ENCODE peak calls at places on chromosome 14, in four cellular contexts. I is left ventricle myocardium inferior, L is stomach, S is astrocyte. C is an unnamed sample.

GRCh38 chr14:52267501-52268190 is at the start of gene PTGDR:
- DNase-seq in I (peak), L (peak), S (peak), C (peak)

GRCh38 chr14:64763801-64764511 is 59.7 kb downstream of the PLEKHG3 start:
- DNase-seq in I (no peak), L (no peak), S (peak), C (peak)

GRCh38 chr14:73227812-73228781 is 9.2 kb upstream of the PAPLN start:
- DNase-seq in I (peak), L (no peak), S (peak), C (peak)

GRCh38 chr14:50602035-50602434 is 42.1 kb downstream of the ATL1 start:
- DNase-seq in I (no peak), L (no peak), S (no peak), C (no peak)

GRCh38 chr14:100770046-100770445 is 43.4 kb downstream of the DLK1 start:
- DNase-seq in I (no peak), L (no peak), S (no peak), C (no peak)

GRCh38 chr14:75978249-75978731 is 3.5 kb downstream of the TGFB3 start:
- DNase-seq in I (no peak), L (peak), S (no peak), C (no peak)

GRCh38 chr14:100688598-100689499 is 37.8 kb upstream of the DLK1 start:
- DNase-seq in I (no peak), L (no peak), S (peak), C (peak)

GRCh38 chr14:52767058-52767833 is 24.2 kb downstream of the GNPNAT1 start:
- DNase-seq in I (no peak), L (no peak), S (no peak), C (no peak)

GRCh38 chr14:103880986-103881926 is 33.9 kb upstream of the PPP1R13B start:
- DNase-seq in I (peak), L (peak), S (no peak), C (no peak)

GRCh38 chr14:61476737-61477410 is 155.5 kb downstream of the PRKCH start:
- DNase-seq in I (no peak), L (peak), S (peak), C (peak)

GRCh38 chr14:99754141-99755067 is 38.8 kb upstream of the EML1 start:
- DNase-seq in I (peak), L (no peak), S (peak), C (no peak)

GRCh38 chr14:78764645-78765044 is 594.5 kb downstream of the NRXN3 start:
- DNase-seq in I (no peak), L (no peak), S (no peak), C (no peak)

GRCh38 chr14:92598549-92598905 is 84.9 kb downstream of the RIN3 start:
- DNase-seq in I (no peak), L (no peak), S (no peak), C (no peak)

GRCh38 chr14:100536721-100537700 is 50.2 kb downstream of the BEGAIN start:
- DNase-seq in I (peak), L (peak), S (no peak), C (no peak)

GRCh38 chr14:89040438-89041244 is 216.2 kb downstream of the TTC8 start:
- DNase-seq in I (peak), L (peak), S (peak), C (peak)

GRCh38 chr14:99181804-99182520 is 90.0 kb downstream of the BCL11B start:
- DNase-seq in I (no peak), L (no peak), S (no peak), C (no peak)

GRCh38 chr14:98909251-98909944 is 362.6 kb downstream of the BCL11B start:
- DNase-seq in I (no peak), L (no peak), S (peak), C (no peak)

GRCh38 chr14:103483600-103483999 is 39.0 kb downstream of the CKB start:
- DNase-seq in I (no peak), L (peak), S (peak), C (peak)

GRCh38 chr14:104973215-104974145 is 4.7 kb downstream of the AHNAK2 start:
- DNase-seq in I (peak), L (peak), S (peak), C (peak)

GRCh38 chr14:104116544-104117340 is 21.6 kb upstream of the KIF26A start:
- DNase-seq in I (peak), L (peak), S (no peak), C (no peak)

GRCh38 chr14:99952453-99952852 is 112.8 kb upstream of the EVL start:
- DNase-seq in I (no peak), L (no peak), S (no peak), C (no peak)

GRCh38 chr14:100526632-100527031 is 60.6 kb downstream of the BEGAIN start:
- DNase-seq in I (peak), L (peak), S (no peak), C (no peak)

GRCh38 chr14:59240356-59240755 is 51.9 kb downstream of the DAAM1 start:
- DNase-seq in I (no peak), L (no peak), S (no peak), C (no peak)

GRCh38 chr14:58060077-58060476 is 91.9 kb downstream of the ARMH4 start:
- DNase-seq in I (no peak), L (no peak), S (peak), C (no peak)

GRCh38 chr14:61326847-61327246 is 5.5 kb downstream of the PRKCH start:
- DNase-seq in I (peak), L (peak), S (no peak), C (peak)

GRCh38 chr14:26984318-26985177 is 386.7 kb upstream of the NOVA1 start:
- DNase-seq in I (peak), L (peak), S (peak), C (peak)

GRCh38 chr14:38342803-38343202 is 86.9 kb upstream of the CLEC14A start:
- DNase-seq in I (no peak), L (no peak), S (peak), C (peak)

GRCh38 chr14:99415496-99416281 is 65.0 kb downstream of the SETD3 start:
- DNase-seq in I (no peak), L (peak), S (peak), C (peak)

GRCh38 chr14:41925409-41925808 is 318.7 kb downstream of the LRFN5 start:
- DNase-seq in I (no peak), L (no peak), S (no peak), C (peak)

GRCh38 chr14:72892879-72893635 is 844 bp downstream of the DPF3 start:
- DNase-seq in I (peak), L (no peak), S (no peak), C (peak)

GRCh38 chr14:97916100-97916499 is 1118.9 kb downstream of the VRK1 start:
- DNase-seq in I (no peak), L (no peak), S (no peak), C (no peak)

GRCh38 chr14:87109271-87109670 is 883.7 kb downstream of the GALC start:
- DNase-seq in I (no peak), L (no peak), S (no peak), C (no peak)

GRCh38 chr14:91078095-91078737 is 17.8 kb upstream of the RPS6KA5 start:
- DNase-seq in I (no peak), L (no peak), S (no peak), C (no peak)

DNA sequence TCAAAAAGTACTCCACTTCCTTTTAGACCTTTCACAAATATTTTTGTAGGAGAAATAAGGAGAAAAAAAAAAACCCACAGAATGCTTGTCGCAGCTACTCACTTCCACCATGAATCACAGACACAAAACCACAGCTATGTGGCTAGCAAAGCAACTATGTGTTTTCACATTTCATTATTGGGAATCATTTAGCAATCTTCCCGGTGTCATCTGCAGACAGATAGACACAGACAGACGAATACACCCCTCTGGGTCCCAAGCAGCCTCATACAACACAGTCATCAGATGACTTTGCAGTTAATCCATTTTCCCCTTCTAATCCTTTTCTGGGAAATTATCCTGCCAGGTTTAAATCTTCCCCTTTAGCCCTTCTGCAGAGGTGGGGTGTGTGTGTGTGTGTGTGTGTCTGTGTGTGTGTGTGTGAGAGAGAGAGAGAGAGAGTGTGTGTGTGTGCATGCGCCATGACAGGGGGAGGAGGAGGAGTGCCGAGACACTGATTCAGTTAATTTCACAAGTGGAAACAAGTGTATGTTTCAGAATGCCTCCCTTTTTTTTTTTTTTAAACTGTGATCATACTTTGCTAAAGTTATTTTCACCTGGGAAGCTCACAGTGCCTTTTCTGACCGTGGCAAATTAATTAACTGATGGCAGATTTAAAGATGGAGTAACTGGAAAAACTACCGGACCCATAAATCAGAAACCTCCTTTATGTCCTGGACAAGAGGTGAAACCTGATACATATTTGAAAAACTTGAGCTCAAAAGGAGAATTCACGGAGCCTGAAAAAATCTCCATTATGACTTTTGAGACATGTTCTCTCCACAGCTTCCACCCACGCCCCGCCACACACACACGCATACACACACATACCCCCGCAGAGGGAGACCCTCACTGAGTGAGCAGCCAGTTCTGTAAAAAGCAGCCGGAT is 39.9 kb downstream of the LTBP2 start:
- DNase-seq in I (no peak), L (no peak), S (peak), C (peak)
- H3K4me3 ChIP-seq in I (peak), L (no peak), S (peak), C (peak)

GRCh38 chr14:74301594-74302159 is 1.1 kb downstream of the ABCD4 start:
- DNase-seq in I (no peak), L (no peak), S (no peak), C (no peak)

GRCh38 chr14:74299061-74299545 is 3.6 kb downstream of the ABCD4 start:
- DNase-seq in I (no peak), L (no peak), S (peak), C (no peak)

GRCh38 chr14:74302634-74303569 is at the start of gene ABCD4:
- DNase-seq in I (peak), L (peak), S (peak), C (peak)

DNA sequence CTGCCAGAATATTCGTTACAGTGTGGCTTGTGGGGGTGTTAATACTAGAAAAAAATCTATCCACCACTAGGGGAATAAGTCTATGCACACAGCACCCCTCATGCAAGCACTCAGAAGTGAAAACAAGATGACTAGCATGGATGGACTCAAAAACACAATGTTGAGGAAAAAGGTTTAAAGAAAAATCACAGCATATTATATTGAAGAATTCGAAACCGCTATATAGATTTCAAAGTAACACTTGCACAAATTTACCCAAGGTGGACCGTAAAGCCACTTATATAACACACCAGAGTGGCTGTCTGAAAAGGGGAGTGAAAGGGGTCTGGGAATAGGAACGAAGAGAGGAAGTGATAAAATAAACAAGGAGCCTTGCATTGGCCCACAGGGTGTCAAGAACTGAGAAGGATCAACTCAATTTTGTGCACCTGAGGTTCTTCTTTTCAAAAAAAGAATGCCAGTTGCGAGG is 540 bp downstream of the ABCD4 start:
- DNase-seq in I (no peak), L (no peak), S (peak), C (peak)
- TF ChIP-seq CTCF in I (peak), L (no peak), S (peak), C (peak)

DNA sequence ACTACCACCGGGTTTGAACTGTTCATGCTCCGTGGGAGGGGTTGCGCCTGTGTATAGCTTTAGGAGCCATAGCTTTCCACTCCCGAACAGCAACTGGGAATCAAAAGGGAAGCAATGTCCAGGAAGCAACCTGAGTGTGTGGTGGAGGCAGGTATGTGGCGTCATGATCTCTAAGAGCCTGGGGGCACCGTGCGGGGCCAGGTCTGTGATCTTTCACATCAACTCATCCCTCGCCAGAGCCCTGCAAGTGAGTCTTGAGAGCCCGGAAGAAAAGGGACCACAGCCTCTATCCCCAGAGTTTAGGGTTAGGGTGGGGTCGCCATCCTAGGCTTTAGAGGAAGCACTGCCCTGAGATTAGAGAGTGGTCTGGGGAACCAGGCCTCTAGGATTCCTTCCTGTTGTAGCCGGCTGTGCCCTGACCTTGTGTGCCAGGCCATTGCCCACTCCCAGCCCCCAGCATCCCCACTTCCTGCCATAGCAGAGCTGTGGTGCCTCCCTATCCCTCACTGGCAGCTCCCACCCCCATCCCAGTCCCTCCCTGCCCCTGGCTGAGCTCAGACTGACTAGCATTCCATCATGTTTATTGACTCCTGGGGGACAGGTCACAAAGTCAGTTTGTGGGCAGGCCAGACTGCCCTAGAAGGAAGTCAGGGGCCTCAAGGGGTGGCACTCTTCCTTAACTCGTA is 733 bp upstream of the ADCY4 start:
- DNase-seq in I (no peak), L (no peak), S (no peak), C (no peak)
- H3K4me3 ChIP-seq in I (peak), L (peak), S (no peak), C (no peak)

DNA sequence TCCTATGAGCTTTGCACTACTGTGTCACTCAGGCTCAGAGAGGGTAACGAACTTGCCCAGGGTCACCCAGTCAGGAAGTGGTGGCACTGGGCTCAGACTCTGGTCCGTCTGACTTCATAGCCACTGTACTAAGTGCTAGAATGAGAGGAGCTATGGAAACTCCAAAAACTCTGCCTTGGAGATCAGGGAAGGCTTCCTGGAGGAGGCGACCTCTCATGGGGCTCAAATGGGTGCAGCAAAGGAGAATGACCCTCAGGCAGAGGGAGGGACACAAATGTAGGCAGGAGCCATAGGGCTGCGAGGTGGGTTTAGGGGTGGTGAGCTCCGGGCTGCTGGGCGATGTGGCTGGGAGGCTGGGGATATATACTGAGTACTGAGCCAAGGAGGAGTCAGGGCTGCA is 3.2 kb downstream of the CCDC197 start:
- DNase-seq in I (no peak), L (no peak), S (no peak), C (no peak)
- TF ChIP-seq CTCF in I (no peak), L (no peak), S (no peak), C (no peak)

DNA sequence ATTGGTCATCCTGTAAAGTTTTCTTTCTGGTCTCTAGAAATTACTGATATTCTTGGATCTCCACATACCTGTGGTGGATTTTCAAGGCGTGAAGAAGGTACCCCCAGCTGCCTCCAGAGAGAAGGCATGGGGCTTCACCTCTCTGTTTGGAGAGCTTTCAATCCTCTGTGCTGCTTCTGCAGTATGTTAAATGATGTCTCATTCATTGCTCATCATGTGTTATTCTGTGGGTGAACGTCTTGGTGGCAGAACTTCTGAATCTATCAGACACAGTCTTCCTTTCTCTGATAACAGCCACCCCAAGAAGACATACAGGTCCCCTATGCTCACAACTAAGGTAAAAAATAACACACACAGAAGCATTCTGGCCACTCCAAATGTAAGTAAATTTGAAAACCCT is 221.3 kb upstream of the TMEM260 start:
- DNase-seq in I (no peak), L (no peak), S (no peak), C (no peak)
- H3K4me3 ChIP-seq in I (no peak), L (no peak), S (no peak), C (no peak)

GRCh38 chr14:22263961-22264360 is 325.1 kb downstream of the DAD1 start:
- DNase-seq in I (no peak), L (no peak), S (peak), C (no peak)

GRCh38 chr14:22266683-22267082 is 322.3 kb downstream of the DAD1 start:
- DNase-seq in I (no peak), L (no peak), S (no peak), C (no peak)

GRCh38 chr14:22266141-22266442 is 322.9 kb downstream of the DAD1 start:
- DNase-seq in I (no peak), L (no peak), S (no peak), C (peak)

GRCh38 chr14:22264759-22265158 is 324.3 kb downstream of the DAD1 start:
- DNase-seq in I (no peak), L (no peak), S (no peak), C (no peak)

GRCh38 chr14:22265319-22266140 is 323.5 kb downstream of the DAD1 start:
- DNase-seq in I (no peak), L (no peak), S (no peak), C (peak)
- TF ChIP-seq CTCF in I (no peak), L (no peak), S (peak), C (peak)

DNA sequence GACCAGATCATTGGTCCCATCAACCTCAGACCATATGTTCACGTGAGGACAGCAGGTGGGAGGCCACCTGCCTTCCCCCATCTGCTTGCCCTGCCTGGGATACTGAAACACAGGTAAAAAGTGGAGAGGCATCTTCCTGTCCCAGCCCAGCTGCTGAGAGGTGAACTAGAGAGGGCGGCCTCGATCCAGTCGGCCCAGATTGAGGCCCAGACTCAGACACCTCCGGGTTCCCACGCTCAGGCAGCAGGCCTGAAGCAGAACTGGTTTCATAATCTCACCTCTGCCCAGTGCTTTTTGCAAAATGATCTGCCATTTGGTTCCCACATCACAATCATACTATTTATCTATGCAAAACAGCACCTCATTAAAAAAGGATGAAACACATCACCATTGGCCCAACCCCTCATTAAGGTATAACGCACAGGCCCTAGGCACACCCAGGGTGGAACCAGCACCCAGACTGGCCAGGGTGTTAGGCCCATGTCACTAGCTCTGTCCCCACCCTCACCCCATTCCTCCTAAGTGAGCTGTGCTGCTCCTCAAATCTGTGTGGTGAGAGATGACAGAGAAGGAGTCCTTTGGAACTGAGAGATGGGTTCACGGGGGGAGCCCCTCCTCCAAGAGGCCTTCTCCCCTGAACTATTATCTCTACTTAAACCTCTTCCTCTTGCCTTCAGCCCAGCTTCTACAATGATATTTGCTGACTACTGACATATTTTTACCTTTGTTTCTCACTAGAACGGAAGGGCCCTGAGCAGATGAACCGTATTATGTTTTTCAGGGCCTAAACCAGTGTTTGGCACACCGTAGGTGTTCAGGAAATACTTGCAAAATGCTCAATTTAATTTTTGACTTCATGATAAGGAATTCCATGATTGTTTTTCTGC is 81.1 kb downstream of the ZFP36L1 start:
- DNase-seq in I (no peak), L (no peak), S (no peak), C (no peak)
- H3K4me3 ChIP-seq in I (no peak), L (no peak), S (no peak), C (no peak)

DNA sequence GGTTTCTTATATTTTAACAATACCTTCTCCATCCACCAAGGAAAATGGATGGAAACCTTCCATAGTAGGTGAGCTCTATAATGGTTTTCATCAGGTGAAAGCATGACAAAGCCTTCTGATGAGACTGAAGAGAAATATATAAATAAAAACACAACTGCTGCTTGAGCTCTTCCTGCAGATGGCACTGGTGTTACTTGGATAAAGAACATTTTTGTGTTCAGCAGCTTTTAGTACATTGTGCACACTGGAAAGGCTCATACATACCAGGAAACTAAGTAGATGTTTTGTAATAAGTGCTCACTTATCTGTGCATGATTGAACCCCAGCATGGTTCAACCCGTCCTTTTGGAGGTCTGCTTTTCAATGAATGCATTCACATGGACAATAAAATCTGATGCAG is 357.3 kb upstream of the MIS18BP1 start:
- DNase-seq in I (no peak), L (no peak), S (peak), C (peak)
- TF ChIP-seq CTCF in I (no peak), L (no peak), S (peak), C (peak)

C was measured in choroid plexus epithelial cell.